ENCODE peak calls at places on chromosomes 7 and 10, in eight cellular contexts. W is epithelial cell of proximal tubule, B is type B pancreatic cell, E is iris pigment epithelial cell, A is HuH-7, T is left ventricle myocardium inferior, I is GM18507, S is stromal cell of bone marrow. P is an unnamed sample.

GRCh38 chr7:101792051-101792651 is 25.3 kb upstream of the CUX1 start:
- DNase-seq in W (peak), B (no peak), E (peak), A (no peak), T (peak), I (no peak), S (no peak), P (peak)

GRCh38 chr7:141072548-141073172 is 1.2 kb upstream of the TMEM178B start:
- DNase-seq in W (peak), B (peak), E (peak), A (peak), T (peak), I (no peak), S (peak), P (peak)

GRCh38 chr7:150406565-150407421 is 27.7 kb downstream of the ZNF775 start:
- DNase-seq in W (no peak), B (no peak), E (peak), A (peak), T (no peak), I (no peak), S (no peak), P (no peak)

GRCh38 chr7:85829817-85830432 is 643.1 kb upstream of the SEMA3D start:
- DNase-seq in W (no peak), B (no peak), E (peak), A (no peak), T (no peak), I (no peak), S (peak), P (no peak)

GRCh38 chr10:122471531-122472177 is 10.3 kb downstream of the HTRA1 start:
- DNase-seq in W (no peak), B (no peak), E (no peak), A (no peak), T (no peak), I (no peak), S (no peak), P (no peak)

GRCh38 chr7:105806592-105807266 is 69.7 kb downstream of the ATXN7L1 start:
- DNase-seq in W (no peak), B (no peak), E (peak), A (no peak), T (no peak), I (peak), S (no peak), P (peak)

GRCh38 chr7:94161476-94161875 is 157.3 kb upstream of the BET1 start:
- DNase-seq in W (no peak), B (no peak), E (no peak), A (no peak), T (no peak), I (no peak), S (no peak), P (no peak)

GRCh38 chr7:21253740-21254687 is 173.9 kb upstream of the SP4 start:
- DNase-seq in W (peak), B (peak), E (peak), A (peak), T (no peak), I (peak), S (peak), P (peak)

GRCh38 chr7:99404235-99404976 is 4.0 kb downstream of the PDAP1 start:
- DNase-seq in W (no peak), B (no peak), E (peak), A (no peak), T (no peak), I (no peak), S (no peak), P (no peak)

GRCh38 chr7:50475340-50475739 is 25.2 kb upstream of the FIGNL1 start:
- DNase-seq in W (no peak), B (no peak), E (no peak), A (no peak), T (no peak), I (no peak), S (no peak), P (no peak)

GRCh38 chr7:40726559-40726958 is 591.8 kb downstream of the SUGCT start:
- DNase-seq in W (no peak), B (no peak), E (no peak), A (no peak), T (no peak), I (no peak), S (no peak), P (no peak)

GRCh38 chr10:50440489-50440888 is 183.3 kb downstream of the SGMS1 start:
- DNase-seq in W (no peak), B (no peak), E (no peak), A (no peak), T (no peak), I (no peak), S (no peak), P (no peak)

GRCh38 chr7:114789161-114789560 is 132.7 kb upstream of the MDFIC start:
- DNase-seq in W (no peak), B (no peak), E (peak), A (no peak), T (no peak), I (no peak), S (no peak), P (no peak)

GRCh38 chr7:115177832-115178231 is 255.9 kb downstream of the MDFIC start:
- DNase-seq in W (no peak), B (no peak), E (no peak), A (no peak), T (no peak), I (no peak), S (no peak), P (no peak)

GRCh38 chr7:79552463-79552862 is 99.0 kb upstream of the MAGI2 start:
- DNase-seq in W (no peak), B (no peak), E (no peak), A (no peak), T (no peak), I (no peak), S (no peak), P (no peak)

GRCh38 chr10:83545901-83546391 is 593.4 kb upstream of the GHITM start:
- DNase-seq in W (no peak), B (no peak), E (no peak), A (no peak), T (peak), I (no peak), S (no peak), P (no peak)

GRCh38 chr7:25037325-25037724 is 57.3 kb upstream of the OSBPL3 start:
- DNase-seq in W (no peak), B (no peak), E (peak), A (no peak), T (no peak), I (no peak), S (no peak), P (peak)

GRCh38 chr7:55129409-55130078 is 110.7 kb downstream of the EGFR start:
- DNase-seq in W (no peak), B (no peak), E (peak), A (no peak), T (no peak), I (no peak), S (no peak), P (peak)

GRCh38 chr10:106380706-106381105 is 783.8 kb downstream of the SORCS1 start:
- DNase-seq in W (no peak), B (no peak), E (no peak), A (no peak), T (no peak), I (no peak), S (no peak), P (no peak)

GRCh38 chr10:129626801-129627434 is 159.9 kb downstream of the MGMT start:
- DNase-seq in W (no peak), B (no peak), E (no peak), A (no peak), T (no peak), I (no peak), S (no peak), P (no peak)

GRCh38 chr10:126661841-126662520 is 8.5 kb downstream of the C10orf90 start:
- DNase-seq in W (no peak), B (no peak), E (peak), A (no peak), T (no peak), I (no peak), S (peak), P (no peak)

GRCh38 chr7:154928136-154929005 is 74.6 kb downstream of the PAXIP1 start:
- DNase-seq in W (peak), B (no peak), E (peak), A (peak), T (no peak), I (peak), S (peak), P (peak)

GRCh38 chr10:1273372-1274097 is 217.3 kb downstream of the WDR37 start:
- DNase-seq in W (no peak), B (no peak), E (no peak), A (no peak), T (no peak), I (no peak), S (no peak), P (no peak)

GRCh38 chr10:61821153-61821552 is 80.3 kb upstream of the ARID5B start:
- DNase-seq in W (peak), B (no peak), E (peak), A (no peak), T (no peak), I (no peak), S (no peak), P (no peak)

GRCh38 chr10:69802424-69803161 is 887 bp downstream of the COL13A1 start:
- DNase-seq in W (no peak), B (no peak), E (peak), A (no peak), T (peak), I (no peak), S (no peak), P (no peak)

GRCh38 chr7:5591547-5591899 is 167.9 kb upstream of the TNRC18 start:
- DNase-seq in W (peak), B (no peak), E (peak), A (no peak), T (no peak), I (no peak), S (no peak), P (peak)

GRCh38 chr10:16789266-16789665 is 28.0 kb downstream of the RSU1 start:
- DNase-seq in W (no peak), B (no peak), E (no peak), A (no peak), T (no peak), I (no peak), S (no peak), P (no peak)

GRCh38 chr7:22561356-22561755 is 61.4 kb upstream of the STEAP1B start:
- DNase-seq in W (peak), B (peak), E (peak), A (peak), T (peak), I (no peak), S (peak), P (peak)

GRCh38 chr7:156816943-156817572 is 75.9 kb downstream of the LMBR1 start:
- DNase-seq in W (no peak), B (no peak), E (peak), A (no peak), T (no peak), I (no peak), S (peak), P (no peak)

GRCh38 chr7:111730476-111731300 is 168.4 kb upstream of the IMMP2L start:
- DNase-seq in W (no peak), B (no peak), E (peak), A (peak), T (no peak), I (no peak), S (no peak), P (no peak)

GRCh38 chr10:69647101-69647500 is 17.1 kb downstream of the FAM241B start:
- DNase-seq in W (no peak), B (no peak), E (no peak), A (no peak), T (no peak), I (no peak), S (no peak), P (no peak)

GRCh38 chr7:4626318-4626845 is 55.7 kb upstream of the FOXK1 start:
- DNase-seq in W (no peak), B (no peak), E (no peak), A (no peak), T (no peak), I (no peak), S (no peak), P (no peak)

GRCh38 chr7:69825031-69825681 is 226.9 kb downstream of the AUTS2 start:
- DNase-seq in W (no peak), B (no peak), E (no peak), A (no peak), T (no peak), I (no peak), S (no peak), P (no peak)

GRCh38 chr10:113681533-113682470 is 2.1 kb downstream of the CASP7 start:
- DNase-seq in W (no peak), B (no peak), E (peak), A (no peak), T (no peak), I (peak), S (no peak), P (no peak)

GRCh38 chr10:16741540-16741939 is 75.7 kb downstream of the RSU1 start:
- DNase-seq in W (no peak), B (no peak), E (no peak), A (no peak), T (no peak), I (no peak), S (no peak), P (no peak)

GRCh38 chr7:18700147-18700546 is 204.6 kb downstream of the HDAC9 start:
- DNase-seq in W (no peak), B (no peak), E (no peak), A (peak), T (no peak), I (no peak), S (no peak), P (no peak)

P was measured in NCI-H226.